ENCODE peak calls at places on chromosomes 12 and 14, in seven cellular contexts. I, A, N, W, F, V and B are unnamed samples.
A peak's percentile ranks its signal among the peaks of the same experiment; 100 is the strongest.

GRCh38 chr12:63068857-63069442 is 82.1 kb downstream of the AVPR1A start:
- DNase-seq in I (no peak), A (peak; percentile 91), N (no peak), W (no peak), F (peak; percentile 75), V (peak; percentile 35), B (peak; percentile 82)

GRCh38 chr12:122421263-122421814 is 1.1 kb downstream of the CLIP1 start:
- DNase-seq in I (peak; percentile 59), A (peak; percentile 73), N (peak; percentile 52), W (no peak), F (peak; percentile 26), V (peak; percentile 38), B (peak; percentile 58)

GRCh38 chr14:58540693-58541092 is 97.1 kb upstream of the DACT1 start:
- DNase-seq in I (no peak), A (peak; percentile 15), N (no peak), W (no peak), F (no peak), V (no peak), B (no peak)

GRCh38 chr12:71602745-71603577 is 60.7 kb downstream of the ZFC3H1 start:
- DNase-seq in I (no peak), A (no peak), N (no peak), W (no peak), F (no peak), V (no peak), B (no peak)

GRCh38 chr12:67431436-67432049 is 162.4 kb downstream of the CAND1 start:
- DNase-seq in I (no peak), A (no peak), N (no peak), W (no peak), F (no peak), V (no peak), B (peak; percentile 65)

GRCh38 chr14:83556746-83557460 is 1973.0 kb upstream of the FLRT2 start:
- DNase-seq in I (no peak), A (peak; percentile 66), N (no peak), W (no peak), F (peak; percentile 84), V (no peak), B (peak; percentile 18)

GRCh38 chr12:33676866-33677265 is 237.2 kb upstream of the SYT10 start:
- DNase-seq in I (no peak), A (no peak), N (no peak), W (no peak), F (no peak), V (no peak), B (no peak)

GRCh38 chr12:47987411-47988072 is 16.7 kb downstream of the COL2A1 start:
- DNase-seq in I (no peak), A (no peak), N (no peak), W (no peak), F (no peak), V (no peak), B (no peak)

GRCh38 chr12:108211161-108211560 is 82.1 kb downstream of the WSCD2 start:
- DNase-seq in I (no peak), A (no peak), N (no peak), W (no peak), F (no peak), V (no peak), B (no peak)

GRCh38 chr12:125247477-125247876 is 182.2 kb downstream of the AACS start:
- DNase-seq in I (no peak), A (no peak), N (no peak), W (no peak), F (no peak), V (peak; percentile 37), B (no peak)

GRCh38 chr12:12081836-12082497 is 11.2 kb downstream of the BCL2L14 start:
- DNase-seq in I (no peak), A (peak; percentile 70), N (peak; percentile 78), W (no peak), F (peak; percentile 33), V (peak; percentile 39), B (peak; percentile 70)

GRCh38 chr12:89949457-89950195 is 241.0 kb upstream of the ATP2B1 start:
- DNase-seq in I (peak; percentile 41), A (peak; percentile 72), N (peak; percentile 45), W (no peak), F (peak; percentile 76), V (peak; percentile 8), B (peak; percentile 87)

GRCh38 chr14:32708134-32708533 is 230.5 kb upstream of the NPAS3 start:
- DNase-seq in I (no peak), A (no peak), N (no peak), W (no peak), F (no peak), V (no peak), B (no peak)

GRCh38 chr14:23160924-23161522 is 22.4 kb downstream of the SLC7A8 start:
- DNase-seq in I (peak; percentile 36), A (peak; percentile 87), N (peak; percentile 44), W (peak; percentile 86), F (peak; percentile 41), V (peak; percentile 70), B (peak; percentile 86)

GRCh38 chr14:94952097-94952496 is 182.2 kb upstream of the GSC start:
- DNase-seq in I (no peak), A (no peak), N (no peak), W (no peak), F (no peak), V (no peak), B (no peak)

GRCh38 chr12:2531371-2531770 is 263.4 kb upstream of the FKBP4 start:
- DNase-seq in I (no peak), A (no peak), N (no peak), W (no peak), F (no peak), V (no peak), B (no peak)

GRCh38 chr12:117030187-117030896 is 68.9 kb downstream of the TESC start:
- DNase-seq in I (no peak), A (no peak), N (no peak), W (peak; percentile 16), F (no peak), V (no peak), B (no peak)

GRCh38 chr12:3662516-3662915 is 90.4 kb downstream of the CRACR2A start:
- DNase-seq in I (no peak), A (no peak), N (no peak), W (no peak), F (no peak), V (no peak), B (no peak)

DNA sequence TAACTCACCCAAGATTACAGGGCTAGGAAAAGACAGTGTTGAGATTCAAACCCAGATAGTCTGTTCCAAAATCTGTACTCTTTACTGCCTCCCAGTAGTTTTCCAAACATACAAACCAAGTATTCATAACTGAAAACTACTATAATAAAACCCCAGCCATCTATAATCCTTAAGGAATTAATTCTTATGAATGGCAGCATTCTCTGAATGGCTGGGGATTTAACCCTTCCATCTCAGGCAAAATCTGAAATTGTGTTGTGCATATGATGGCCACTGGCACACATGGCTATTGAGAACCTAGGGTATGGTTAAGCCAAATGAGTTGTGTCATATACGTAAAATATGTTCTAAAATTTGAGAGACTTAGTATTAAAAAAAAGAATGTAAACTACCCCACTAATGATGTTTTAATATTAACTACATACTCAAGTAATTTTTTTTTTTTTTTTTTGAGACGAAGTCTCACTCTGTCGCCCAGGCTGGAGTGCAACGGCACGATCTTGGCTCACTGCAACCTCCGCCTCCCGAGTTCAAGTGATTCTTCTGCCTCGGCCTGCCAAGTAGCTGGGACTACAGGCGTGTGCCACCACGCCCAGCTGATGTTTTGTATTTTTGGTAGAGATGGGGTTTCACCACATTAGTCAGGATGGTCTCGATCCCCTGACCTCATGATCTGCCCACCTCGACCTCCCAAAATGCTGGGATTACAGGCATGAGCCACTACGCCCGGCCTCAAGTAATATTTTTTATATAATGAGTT is 16.7 kb downstream of the PPP1R13B start:
- DNase-seq in I (no peak), A (no peak), N (no peak), W (no peak), F (no peak), V (no peak), B (no peak)
- H3K4me3 ChIP-seq in I (no peak overlapping the region), A (no peak overlapping the region), N (no peak overlapping the region), W (no peak overlapping the region), F (no peak overlapping the region), V (no peak overlapping the region), B (no peak overlapping the region)

DNA sequence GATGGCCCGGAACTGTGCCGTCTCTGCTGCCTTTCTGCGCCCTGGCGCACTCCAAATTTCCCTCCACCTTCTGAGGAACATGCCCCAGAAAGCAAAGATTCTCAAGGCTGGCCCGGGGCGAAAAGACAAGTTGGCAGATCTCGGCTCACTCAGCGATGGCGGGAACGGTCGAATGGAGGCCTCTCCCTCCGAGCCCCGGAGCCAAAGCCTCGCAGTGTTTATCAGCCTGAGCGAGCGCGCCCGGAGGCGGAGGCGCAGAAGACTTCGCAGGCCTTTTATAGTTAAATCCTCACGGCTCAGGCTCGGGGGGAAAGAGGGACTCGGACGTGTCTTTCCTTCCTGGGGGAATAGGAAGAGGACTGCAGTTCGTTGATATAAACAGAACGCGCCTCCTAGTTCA is 5.5 kb downstream of the TBX5 start:
- DNase-seq in I (no peak), A (no peak), N (no peak), W (no peak), F (no peak), V (no peak), B (no peak)
- H3K4me3 ChIP-seq in I (no peak overlapping the region), A (peak overlapping the region; percentile 67), N (no peak overlapping the region), W (no peak overlapping the region), F (no peak overlapping the region), V (no peak overlapping the region), B (no peak overlapping the region)

GRCh38 chr14:91325211-91325610 is 80.7 kb upstream of the GPR68 start:
- DNase-seq in I (no peak), A (no peak), N (no peak), W (no peak), F (no peak), V (no peak), B (no peak)

GRCh38 chr14:91323671-91324605 is 79.4 kb upstream of the GPR68 start:
- DNase-seq in I (peak; percentile 85), A (peak; percentile 85), N (peak; percentile 91), W (no peak), F (peak; percentile 69), V (peak; percentile 69), B (peak; percentile 80)

GRCh38 chr14:91326514-91326832 is 82.0 kb upstream of the GPR68 start:
- DNase-seq in I (no peak), A (no peak), N (no peak), W (no peak), F (no peak), V (no peak), B (no peak)

GRCh38 chr14:91323031-91323430 is 78.5 kb upstream of the GPR68 start:
- DNase-seq in I (no peak), A (no peak), N (no peak), W (no peak), F (no peak), V (no peak), B (no peak)

DNA sequence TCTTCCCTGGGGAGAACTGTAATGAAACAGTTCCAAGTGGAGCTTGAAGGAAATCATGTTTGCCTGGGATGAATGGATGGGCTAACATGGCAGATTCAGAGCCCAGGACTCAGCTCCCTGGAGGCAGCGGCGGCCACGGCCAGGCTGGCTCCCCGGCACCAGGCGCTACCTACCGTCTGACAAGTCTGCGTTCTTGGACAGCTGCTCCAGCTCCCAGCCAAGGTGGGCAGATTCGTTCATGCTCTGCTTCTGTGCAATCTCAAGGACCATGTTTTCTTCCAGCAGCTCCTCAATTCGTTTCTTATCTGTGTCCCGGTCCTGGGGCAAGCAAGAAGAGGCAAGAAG is 80.1 kb upstream of the GPR68 start:
- DNase-seq in I (no peak), A (no peak), N (no peak), W (no peak), F (no peak), V (no peak), B (no peak)
- H3K4me3 ChIP-seq in I (peak overlapping the region; percentile 26), A (no peak overlapping the region), N (no peak overlapping the region), W (no peak overlapping the region), F (no peak overlapping the region), V (no peak overlapping the region), B (no peak overlapping the region)

DNA sequence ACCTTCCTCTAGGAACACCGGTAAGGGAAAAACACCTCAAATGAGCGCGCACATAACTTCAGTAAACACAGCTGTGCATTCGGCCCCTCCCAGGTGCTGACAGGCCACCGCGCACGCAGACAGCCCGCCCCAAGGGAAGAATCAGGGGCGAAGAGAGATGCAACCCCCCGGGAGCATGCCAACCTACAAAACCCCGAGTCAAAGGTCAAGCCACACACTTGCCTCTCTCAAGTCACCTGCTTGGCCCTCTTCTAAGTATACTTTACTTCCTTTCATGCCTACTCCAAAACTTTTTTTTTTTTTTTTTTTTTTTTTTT is 2.3 kb upstream of the CYP46A1 start:
- DNase-seq in I (no peak), A (no peak), N (no peak), W (no peak), F (no peak), V (no peak), B (no peak)
- H3K4me3 ChIP-seq in I (no peak overlapping the region), A (no peak overlapping the region), N (no peak overlapping the region), W (no peak overlapping the region), F (no peak overlapping the region), V (no peak overlapping the region), B (no peak overlapping the region)